ENCODE peak calls at places on chromosome 2, in five cellular contexts. G is NCI-H446, F is activated T-cell treated with anti-CD3 and anti-CD28 coated beads for 1 hour, Y is astrocyte of the spinal cord, S is sigmoid colon. T is an unnamed sample.

GRCh38 chr2:85549826-85550225 is 10.9 kb downstream of the MAT2A start:
- DNase-seq in G (no peak), F (no peak), Y (peak), S (no peak), T (peak)

GRCh38 chr2:9263388-9263787 is 56.8 kb downstream of the ASAP2 start:
- DNase-seq in G (no peak), F (no peak), Y (peak), S (no peak), T (no peak)

GRCh38 chr2:37648316-37649011 is 23.0 kb downstream of the CDC42EP3 start:
- DNase-seq in G (no peak), F (no peak), Y (no peak), S (peak), T (no peak)

GRCh38 chr2:7356909-7357584 is 439.8 kb downstream of the RNF144A start:
- DNase-seq in G (no peak), F (no peak), Y (no peak), S (no peak), T (no peak)

GRCh38 chr2:50492452-50492851 is 539.5 kb downstream of the NRXN1 start:
- DNase-seq in G (peak), F (peak), Y (peak), S (peak), T (peak)

GRCh38 chr2:195674491-195675226 is 17.6 kb downstream of the SLC39A10 start:
- DNase-seq in G (no peak), F (no peak), Y (peak), S (no peak), T (peak)

GRCh38 chr2:54724560-54725342 is 1.3 kb downstream of the EML6 start:
- DNase-seq in G (peak), F (no peak), Y (no peak), S (peak), T (no peak)

GRCh38 chr2:219675206-219675605 is 47.8 kb downstream of the SLC4A3 start:
- DNase-seq in G (no peak), F (no peak), Y (no peak), S (no peak), T (no peak)

GRCh38 chr2:117980783-117981676 is 32.8 kb downstream of the CCDC93 start:
- DNase-seq in G (no peak), F (no peak), Y (peak), S (no peak), T (peak)

GRCh38 chr2:239883326-239884050 is 141.7 kb downstream of the NDUFA10 start:
- DNase-seq in G (no peak), F (no peak), Y (no peak), S (no peak), T (no peak)

GRCh38 chr2:223316346-223316745 is 264.4 kb downstream of the KCNE4 start:
- DNase-seq in G (no peak), F (no peak), Y (no peak), S (no peak), T (no peak)

GRCh38 chr2:209331291-209331844 is 92.5 kb upstream of the MAP2 start:
- DNase-seq in G (peak), F (no peak), Y (peak), S (no peak), T (peak)

GRCh38 chr2:219025637-219026585 is 15.4 kb downstream of the CFAP65 start:
- DNase-seq in G (no peak), F (no peak), Y (no peak), S (no peak), T (no peak)

T was measured in IMR-90.